ENCODE peak calls at places on chromosomes 4 and X, in nine cellular contexts. One of them, this sample, is unnamed.
A peak's percentile ranks its signal among the peaks of the same experiment; 100 is the strongest.

GRCh38 chrX:53637479-53637878 is 49.0 kb downstream of the HUWE1 start:
- DNase-seq in CD4-positive, alpha-beta T cell: no peak
- DNase-seq in activated effector memory CD4-positive, alpha-beta T cell treated with Interleukin-2 at 50 U/mL for 16 hours: no peak
- DNase-seq in EL: no peak
- DNase-seq in NCI-H2081: no peak
- DNase-seq in NT2/D1: no peak
- DNase-seq in caudate nucleus: no peak
- DNase-seq in AG08396: no peak
- DNase-seq in GM04504: no peak
- DNase-seq in this sample: no peak

GRCh38 chr4:168942985-168943384 is 67.1 kb downstream of the CBR4 start:
- DNase-seq in NT2/D1: no peak
- DNase-seq in EL: peak; percentile 26
- DNase-seq in activated effector memory CD4-positive, alpha-beta T cell treated with Interleukin-2 at 50 U/mL for 16 hours: no peak
- DNase-seq in GM04504: no peak
- DNase-seq in AG08396: no peak
- DNase-seq in CD4-positive, alpha-beta T cell: no peak
- DNase-seq in caudate nucleus: no peak
- DNase-seq in NCI-H2081: no peak
- DNase-seq in this sample: no peak

GRCh38 chr4:55851885-55852284 is 1.6 kb upstream of the EXOC1 start:
- DNase-seq in AG08396: no peak
- DNase-seq in CD4-positive, alpha-beta T cell: no peak
- DNase-seq in EL: no peak
- DNase-seq in NCI-H2081: no peak
- DNase-seq in caudate nucleus: no peak
- DNase-seq in NT2/D1: no peak
- DNase-seq in GM04504: no peak
- DNase-seq in activated effector memory CD4-positive, alpha-beta T cell treated with Interleukin-2 at 50 U/mL for 16 hours: no peak
- DNase-seq in this sample: no peak

GRCh38 chrX:103428525-103428924 is 52.2 kb downstream of the BEX3 start:
- DNase-seq in caudate nucleus: no peak
- DNase-seq in AG08396: no peak
- DNase-seq in CD4-positive, alpha-beta T cell: no peak
- DNase-seq in NCI-H2081: no peak
- DNase-seq in EL: no peak
- DNase-seq in GM04504: no peak
- DNase-seq in activated effector memory CD4-positive, alpha-beta T cell treated with Interleukin-2 at 50 U/mL for 16 hours: no peak
- DNase-seq in NT2/D1: no peak
- DNase-seq in this sample: no peak

GRCh38 chrX:480861-481417 is 94.2 kb upstream of the PPP2R3B start:
- DNase-seq in CD4-positive, alpha-beta T cell: no peak
- DNase-seq in activated effector memory CD4-positive, alpha-beta T cell treated with Interleukin-2 at 50 U/mL for 16 hours: no peak
- DNase-seq in GM04504: no peak
- DNase-seq in EL: no peak
- DNase-seq in NT2/D1: no peak
- DNase-seq in NCI-H2081: no peak
- DNase-seq in AG08396: no peak
- DNase-seq in caudate nucleus: no peak
- DNase-seq in this sample: no peak

GRCh38 chr4:184383497-184384055 is 90.8 kb downstream of the IRF2 start:
- DNase-seq in NT2/D1: no peak
- DNase-seq in NCI-H2081: no peak
- DNase-seq in CD4-positive, alpha-beta T cell: no peak
- DNase-seq in GM04504: peak; percentile 80
- DNase-seq in AG08396: peak; percentile 81
- DNase-seq in EL: peak; percentile 96
- DNase-seq in caudate nucleus: peak; percentile 12
- DNase-seq in activated effector memory CD4-positive, alpha-beta T cell treated with Interleukin-2 at 50 U/mL for 16 hours: no peak
- DNase-seq in this sample: no peak

GRCh38 chr4:184384810-184385557 is 89.4 kb downstream of the IRF2 start:
- DNase-seq in GM04504: no peak
- DNase-seq in activated effector memory CD4-positive, alpha-beta T cell treated with Interleukin-2 at 50 U/mL for 16 hours: no peak
- DNase-seq in caudate nucleus: no peak
- DNase-seq in EL: no peak
- DNase-seq in CD4-positive, alpha-beta T cell: no peak
- DNase-seq in NCI-H2081: no peak
- DNase-seq in NT2/D1: no peak
- DNase-seq in AG08396: no peak
- DNase-seq in this sample: no peak

GRCh38 chr4:10578027-10578426 is 106.5 kb downstream of the CLNK start:
- DNase-seq in EL: no peak
- DNase-seq in caudate nucleus: no peak
- DNase-seq in activated effector memory CD4-positive, alpha-beta T cell treated with Interleukin-2 at 50 U/mL for 16 hours: no peak
- DNase-seq in NCI-H2081: no peak
- DNase-seq in GM04504: no peak
- DNase-seq in NT2/D1: no peak
- DNase-seq in CD4-positive, alpha-beta T cell: no peak
- DNase-seq in AG08396: no peak
- DNase-seq in this sample: no peak

GRCh38 chrX:126551306-126551705 is 1.3 kb downstream of the DCAF12L1 start:
- DNase-seq in AG08396: no peak
- DNase-seq in GM04504: no peak
- DNase-seq in activated effector memory CD4-positive, alpha-beta T cell treated with Interleukin-2 at 50 U/mL for 16 hours: no peak
- DNase-seq in CD4-positive, alpha-beta T cell: no peak
- DNase-seq in caudate nucleus: no peak
- DNase-seq in EL: no peak
- DNase-seq in NT2/D1: no peak
- DNase-seq in NCI-H2081: no peak
- DNase-seq in this sample: no peak

GRCh38 chr4:8819421-8820177 is 52.0 kb downstream of the HMX1 start:
- DNase-seq in AG08396: no peak
- DNase-seq in NCI-H2081: no peak
- DNase-seq in CD4-positive, alpha-beta T cell: no peak
- DNase-seq in activated effector memory CD4-positive, alpha-beta T cell treated with Interleukin-2 at 50 U/mL for 16 hours: no peak
- DNase-seq in EL: no peak
- DNase-seq in NT2/D1: no peak
- DNase-seq in caudate nucleus: no peak
- DNase-seq in GM04504: no peak
- DNase-seq in this sample: no peak

GRCh38 chr4:106096454-106096853 is 201.2 kb downstream of the NPNT start:
- DNase-seq in CD4-positive, alpha-beta T cell: no peak
- DNase-seq in NCI-H2081: no peak
- DNase-seq in NT2/D1: no peak
- DNase-seq in GM04504: no peak
- DNase-seq in activated effector memory CD4-positive, alpha-beta T cell treated with Interleukin-2 at 50 U/mL for 16 hours: no peak
- DNase-seq in caudate nucleus: no peak
- DNase-seq in AG08396: no peak
- DNase-seq in EL: no peak
- DNase-seq in this sample: no peak

GRCh38 chrX:80708781-80709180 is 100.9 kb downstream of the BRWD3 start:
- DNase-seq in GM04504: no peak
- DNase-seq in EL: no peak
- DNase-seq in caudate nucleus: no peak
- DNase-seq in CD4-positive, alpha-beta T cell: no peak
- DNase-seq in AG08396: no peak
- DNase-seq in activated effector memory CD4-positive, alpha-beta T cell treated with Interleukin-2 at 50 U/mL for 16 hours: no peak
- DNase-seq in NCI-H2081: no peak
- DNase-seq in NT2/D1: no peak
- DNase-seq in this sample: no peak

GRCh38 chr4:48315728-48316630 is 25.4 kb upstream of the SLAIN2 start:
- DNase-seq in NT2/D1: no peak
- DNase-seq in EL: peak; percentile 73
- DNase-seq in caudate nucleus: no peak
- DNase-seq in CD4-positive, alpha-beta T cell: no peak
- DNase-seq in AG08396: peak; percentile 62
- DNase-seq in GM04504: peak; percentile 40
- DNase-seq in NCI-H2081: peak; percentile 52
- DNase-seq in activated effector memory CD4-positive, alpha-beta T cell treated with Interleukin-2 at 50 U/mL for 16 hours: no peak
- DNase-seq in this sample: peak; percentile 5

GRCh38 chr4:138035781-138036258 is 206.3 kb downstream of the SLC7A11 start:
- DNase-seq in activated effector memory CD4-positive, alpha-beta T cell treated with Interleukin-2 at 50 U/mL for 16 hours: no peak
- DNase-seq in AG08396: peak; percentile 65
- DNase-seq in EL: peak; percentile 78
- DNase-seq in NCI-H2081: peak; percentile 44
- DNase-seq in NT2/D1: no peak
- DNase-seq in CD4-positive, alpha-beta T cell: no peak
- DNase-seq in caudate nucleus: no peak
- DNase-seq in GM04504: no peak
- DNase-seq in this sample: peak; percentile 26

GRCh38 chr4:2936773-2937145 is 26.4 kb downstream of the NOP14 start:
- DNase-seq in activated effector memory CD4-positive, alpha-beta T cell treated with Interleukin-2 at 50 U/mL for 16 hours: no peak
- DNase-seq in AG08396: no peak
- DNase-seq in NCI-H2081: no peak
- DNase-seq in CD4-positive, alpha-beta T cell: no peak
- DNase-seq in GM04504: no peak
- DNase-seq in NT2/D1: no peak
- DNase-seq in EL: peak; percentile 86
- DNase-seq in caudate nucleus: no peak
- DNase-seq in this sample: no peak

GRCh38 chrX:6432211-6432610 is 102.7 kb downstream of the VCX3A start:
- DNase-seq in GM04504: no peak
- DNase-seq in AG08396: no peak
- DNase-seq in caudate nucleus: no peak
- DNase-seq in EL: no peak
- DNase-seq in activated effector memory CD4-positive, alpha-beta T cell treated with Interleukin-2 at 50 U/mL for 16 hours: no peak
- DNase-seq in CD4-positive, alpha-beta T cell: no peak
- DNase-seq in NCI-H2081: no peak
- DNase-seq in NT2/D1: no peak
- DNase-seq in this sample: no peak

GRCh38 chr4:149845643-149846208 is 30.1 kb upstream of the IQCM start:
- DNase-seq in CD4-positive, alpha-beta T cell: no peak
- DNase-seq in NT2/D1: no peak
- DNase-seq in AG08396: no peak
- DNase-seq in EL: no peak
- DNase-seq in NCI-H2081: peak; percentile 61
- DNase-seq in activated effector memory CD4-positive, alpha-beta T cell treated with Interleukin-2 at 50 U/mL for 16 hours: no peak
- DNase-seq in caudate nucleus: no peak
- DNase-seq in GM04504: no peak
- DNase-seq in this sample: peak; percentile 30

GRCh38 chr4:189845145-189845846 is 95.4 kb upstream of the FRG1 start:
- DNase-seq in NT2/D1: no peak
- DNase-seq in caudate nucleus: no peak
- DNase-seq in EL: peak; percentile 63
- DNase-seq in CD4-positive, alpha-beta T cell: no peak
- DNase-seq in AG08396: no peak
- DNase-seq in NCI-H2081: no peak
- DNase-seq in GM04504: peak; percentile 7
- DNase-seq in activated effector memory CD4-positive, alpha-beta T cell treated with Interleukin-2 at 50 U/mL for 16 hours: no peak
- DNase-seq in this sample: no peak

GRCh38 chrX:40449956-40450701 is 130.6 kb upstream of the ATP6AP2 start:
- DNase-seq in AG08396: no peak
- DNase-seq in caudate nucleus: no peak
- DNase-seq in EL: no peak
- DNase-seq in activated effector memory CD4-positive, alpha-beta T cell treated with Interleukin-2 at 50 U/mL for 16 hours: no peak
- DNase-seq in GM04504: no peak
- DNase-seq in CD4-positive, alpha-beta T cell: no peak
- DNase-seq in NT2/D1: no peak
- DNase-seq in NCI-H2081: no peak
- DNase-seq in this sample: no peak

GRCh38 chrX:131792356-131792749 is 230.7 kb upstream of the STK26 start:
- DNase-seq in AG08396: peak; percentile 65
- DNase-seq in activated effector memory CD4-positive, alpha-beta T cell treated with Interleukin-2 at 50 U/mL for 16 hours: no peak
- DNase-seq in caudate nucleus: no peak
- DNase-seq in EL: no peak
- DNase-seq in NT2/D1: no peak
- DNase-seq in CD4-positive, alpha-beta T cell: no peak
- DNase-seq in NCI-H2081: peak; percentile 65
- DNase-seq in GM04504: peak; percentile 83
- DNase-seq in this sample: no peak

GRCh38 chrX:33082371-33082770 is 129.0 kb downstream of the DMD start:
- DNase-seq in GM04504: no peak
- DNase-seq in NT2/D1: no peak
- DNase-seq in NCI-H2081: no peak
- DNase-seq in CD4-positive, alpha-beta T cell: no peak
- DNase-seq in EL: no peak
- DNase-seq in caudate nucleus: no peak
- DNase-seq in AG08396: no peak
- DNase-seq in activated effector memory CD4-positive, alpha-beta T cell treated with Interleukin-2 at 50 U/mL for 16 hours: no peak
- DNase-seq in this sample: no peak

GRCh38 chr4:58553679-58554078 is 1443.5 kb upstream of the IGFBP7 start:
- DNase-seq in activated effector memory CD4-positive, alpha-beta T cell treated with Interleukin-2 at 50 U/mL for 16 hours: no peak
- DNase-seq in EL: no peak
- DNase-seq in NT2/D1: no peak
- DNase-seq in GM04504: no peak
- DNase-seq in caudate nucleus: no peak
- DNase-seq in CD4-positive, alpha-beta T cell: no peak
- DNase-seq in NCI-H2081: no peak
- DNase-seq in AG08396: no peak
- DNase-seq in this sample: no peak

This sample was measured in NCI-H1694 treated with DMSO at 0.1 percent for 48 hours.